ENCODE peak calls at places on chromosome 18, in seven cellular contexts. C is pancreas, N is aorta, L is transverse colon, Y is AG08395, O is HTR-8/SVneo, B is EH. J is an unnamed sample.

GRCh38 chr18:11570770-11571169 is 38.6 kb upstream of the SLC35G4 start:
- DNase-seq in C (no peak), N (no peak), L (no peak), Y (peak; percentile 37), O (no peak), B (peak; percentile 10), J (no peak)

GRCh38 chr18:8424481-8424880 is 184.8 kb upstream of the RAB12 start:
- DNase-seq in C (no peak), N (no peak), L (no peak), Y (no peak), O (no peak), B (no peak), J (no peak)

GRCh38 chr18:25050605-25051004 is 301.4 kb downstream of the ZNF521 start:
- DNase-seq in C (no peak), N (no peak), L (no peak), Y (no peak), O (no peak), B (no peak), J (no peak)

GRCh38 chr18:76429262-76430126 is 65.5 kb downstream of the ZNF516 start:
- DNase-seq in C (no peak), N (no peak), L (no peak), Y (no peak), O (no peak), B (no peak), J (no peak)

GRCh38 chr18:69257861-69258458 is 142.7 kb upstream of the DOK6 start:
- DNase-seq in C (no peak), N (no peak), L (no peak), Y (peak; percentile 84), O (no peak), B (peak; percentile 84), J (no peak)

GRCh38 chr18:79774111-79774510 is 23.6 kb upstream of the KCNG2 start:
- DNase-seq in C (no peak), N (peak; percentile 38), L (peak; percentile 4), Y (no peak), O (no peak), B (no peak), J (no peak)

GRCh38 chr18:58842978-58843661 is 21.6 kb upstream of the ZNF532 start:
- DNase-seq in C (no peak), N (no peak), L (no peak), Y (no peak), O (no peak), B (no peak), J (no peak)

GRCh38 chr18:67518566-67518965 is 2.0 kb upstream of the DSEL start:
- DNase-seq in C (no peak), N (no peak), L (no peak), Y (no peak), O (no peak), B (no peak), J (no peak)

GRCh38 chr18:23291456-23292205 is 156.3 kb downstream of the CABLES1 start:
- DNase-seq in C (no peak), N (no peak), L (no peak), Y (peak; percentile 65), O (no peak), B (peak; percentile 80), J (no peak)

GRCh38 chr18:45576906-45577305 is 38.4 kb upstream of the SLC14A2 start:
- DNase-seq in C (no peak), N (no peak), L (no peak), Y (no peak), O (no peak), B (no peak), J (no peak)

GRCh38 chr18:79401494-79402208 is 5.9 kb downstream of the NFATC1 start:
- DNase-seq in C (no peak), N (peak; percentile 60), L (no peak), Y (no peak), O (no peak), B (no peak), J (no peak)

GRCh38 chr18:69626643-69627242 is 226.1 kb downstream of the DOK6 start:
- DNase-seq in C (no peak), N (no peak), L (no peak), Y (no peak), O (no peak), B (no peak), J (no peak)

GRCh38 chr18:63646916-63647315 is 2.9 kb upstream of the SERPINB4 start:
- DNase-seq in C (no peak), N (no peak), L (no peak), Y (no peak), O (no peak), B (peak; percentile 54), J (no peak)

GRCh38 chr18:2988041-2988794 is 24.7 kb downstream of the LPIN2 start:
- DNase-seq in C (no peak), N (no peak), L (no peak), Y (peak; percentile 76), O (no peak), B (peak; percentile 94), J (no peak)

GRCh38 chr18:67514465-67514864 is 2.1 kb downstream of the DSEL start:
- DNase-seq in C (no peak), N (no peak), L (no peak), Y (no peak), O (no peak), B (peak; percentile 7), J (no peak)

GRCh38 chr18:9905401-9905922 is 8.4 kb upstream of the VAPA start:
- DNase-seq in C (no peak), N (no peak), L (no peak), Y (peak; percentile 37), O (no peak), B (peak; percentile 24), J (peak; percentile 12)

GRCh38 chr18:79625924-79626561 is 53.6 kb upstream of the CTDP1 start:
- DNase-seq in C (no peak), N (no peak), L (no peak), Y (no peak), O (no peak), B (no peak), J (no peak)

GRCh38 chr18:36942264-36942663 is 113.3 kb downstream of the KIAA1328 start:
- DNase-seq in C (no peak), N (no peak), L (no peak), Y (peak; percentile 25), O (peak; percentile 8), B (peak; percentile 54), J (peak; percentile 12)

GRCh38 chr18:12531747-12532146 is 124.0 kb downstream of the PRELID3A start:
- DNase-seq in C (no peak), N (no peak), L (no peak), Y (no peak), O (peak; percentile 38), B (no peak), J (no peak)

GRCh38 chr18:63158012-63158631 is 161.4 kb downstream of the BCL2 start:
- DNase-seq in C (no peak), N (no peak), L (no peak), Y (no peak), O (no peak), B (no peak), J (no peak)

GRCh38 chr18:12599966-12600365 is 57.9 kb downstream of the SPIRE1 start:
- DNase-seq in C (no peak), N (no peak), L (no peak), Y (no peak), O (no peak), B (peak; percentile 20), J (no peak)

GRCh38 chr18:30361864-30362540 is 680.5 kb downstream of the DSC3 start:
- DNase-seq in C (no peak), N (no peak), L (no peak), Y (no peak), O (no peak), B (no peak), J (no peak)

GRCh38 chr18:7158201-7158600 is 40.6 kb upstream of the LAMA1 start:
- DNase-seq in C (no peak), N (no peak), L (no peak), Y (peak; percentile 58), O (peak; percentile 62), B (peak; percentile 85), J (peak; percentile 75)

J was measured in hepatic stellate cell.